ENCODE peak calls at places on chromosome 12, in five cellular contexts. I is ovary, G is lower leg skin, K is heart left ventricle, X is body of pancreas. L is an unnamed sample.

GRCh38 chr12:69527506-69528272 is 57.5 kb downstream of the FRS2 start:
- DNase-seq in K (no peak), X (no peak), I (no peak), G (no peak), L (no peak)

GRCh38 chr12:123886931-123887582 is 85.6 kb downstream of the CCDC92 start:
- DNase-seq in K (no peak), I (no peak), X (no peak), G (no peak), L (no peak)

GRCh38 chr12:84701041-84701440 is 211.6 kb downstream of the SLC6A15 start:
- DNase-seq in X (no peak), I (no peak), K (no peak), G (no peak), L (no peak)

GRCh38 chr12:60162988-60163720 is 567.3 kb downstream of the SLC16A7 start:
- DNase-seq in K (no peak), X (no peak), G (no peak), I (no peak), L (no peak)

GRCh38 chr12:128140551-128140950 is 126.4 kb upstream of the TMEM132C start:
- DNase-seq in G (no peak), I (no peak), X (peak; percentile 7), K (no peak), L (no peak)

GRCh38 chr12:25502071-25502555 is 51.0 kb downstream of the LMNTD1 start:
- DNase-seq in G (no peak), X (no peak), I (no peak), K (no peak), L (no peak)

GRCh38 chr12:52086366-52086765 is 6.9 kb downstream of the SMIM41 start:
- DNase-seq in G (no peak), X (no peak), I (no peak), K (no peak), L (no peak)

GRCh38 chr12:77808534-77808933 is 22.2 kb upstream of the NAV3 start:
- DNase-seq in G (no peak), X (no peak), K (no peak), I (no peak), L (no peak)

GRCh38 chr12:109125791-109126190 is 9.4 kb downstream of the ACACB start:
- DNase-seq in X (no peak), G (no peak), K (no peak), I (no peak), L (no peak)

GRCh38 chr12:124949779-124950728 is 35.6 kb upstream of the UBC start:
- DNase-seq in X (no peak), K (peak; percentile 20), G (no peak), I (no peak), L (no peak)

GRCh38 chr12:49708851-49709250 is 1.6 kb upstream of the FMNL3 start:
- DNase-seq in I (no peak), K (no peak), G (no peak), X (no peak), L (no peak)

GRCh38 chr12:19484738-19485137 is 45.4 kb downstream of the AEBP2 start:
- DNase-seq in I (no peak), X (no peak), K (no peak), G (no peak), L (no peak)

GRCh38 chr12:102642199-102642598 is 161.8 kb upstream of the IGF1 start:
- DNase-seq in I (no peak), K (no peak), X (no peak), G (no peak), L (no peak)

GRCh38 chr12:80230068-80230467 is 130.7 kb downstream of the OTOGL start:
- DNase-seq in K (no peak), I (no peak), X (no peak), G (no peak), L (no peak)

GRCh38 chr12:53235742-53236442 is 3.9 kb upstream of the RARG start:
- DNase-seq in X (no peak), G (no peak), I (no peak), K (no peak), L (no peak)

GRCh38 chr12:25377475-25378179 is 126.9 kb upstream of the KRAS start:
- DNase-seq in X (no peak), K (no peak), I (no peak), G (no peak), L (no peak)

GRCh38 chr12:96294831-96295230 is 100.7 kb downstream of the ELK3 start:
- DNase-seq in X (no peak), I (no peak), G (no peak), K (no peak), L (no peak)

GRCh38 chr12:122203968-122204828 is 689 bp downstream of the B3GNT4 start:
- DNase-seq in G (no peak), I (no peak), K (no peak), X (peak; percentile 20), L (no peak)

GRCh38 chr12:7989827-7990491 is 42.6 kb upstream of the FOXJ2 start:
- DNase-seq in X (peak; percentile 13), I (no peak), G (peak; percentile 71), K (peak; percentile 41), L (peak; percentile 38)

GRCh38 chr12:61272441-61272840 is 987.8 kb upstream of the USP15 start:
- DNase-seq in X (no peak), I (no peak), K (no peak), G (no peak), L (no peak)

GRCh38 chr12:90235642-90236041 is 527.0 kb upstream of the ATP2B1 start:
- DNase-seq in G (peak; percentile 34), K (no peak), I (no peak), X (no peak), L (no peak)

GRCh38 chr12:40312982-40313576 is 88.3 kb downstream of the LRRK2 start:
- DNase-seq in G (no peak), K (no peak), X (no peak), I (no peak), L (no peak)
- TF ChIP-seq CTCF in G (no peak), K (no peak), X (peak; percentile 47), I (no peak), L (no peak)

DNA sequence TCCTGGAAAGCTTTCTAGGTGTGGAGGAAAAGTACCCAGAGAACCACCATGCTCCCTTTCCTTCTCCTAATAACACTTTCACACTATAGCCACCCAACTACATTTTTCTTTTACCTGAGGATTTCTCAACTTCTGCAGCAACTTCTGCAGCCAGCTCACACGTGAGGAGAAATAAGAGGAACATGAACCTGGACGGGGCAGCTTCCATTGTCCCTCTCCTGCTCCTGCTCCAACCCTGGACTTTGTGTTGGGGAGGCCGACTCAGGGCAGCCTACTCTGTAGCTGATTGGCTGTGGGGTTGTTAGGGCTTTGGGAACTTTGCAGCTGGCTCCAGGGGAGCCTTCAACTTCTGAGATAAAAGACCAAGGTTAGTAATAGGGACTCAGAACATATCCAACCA is at the start of gene ERP27:
- DNase-seq in G (no peak), X (peak; percentile 93), I (no peak), K (no peak), L (no peak)
- TF ChIP-seq POLR2A in G (no peak), X (peak; percentile 87), I (no peak), K (no peak), L (no peak)

DNA sequence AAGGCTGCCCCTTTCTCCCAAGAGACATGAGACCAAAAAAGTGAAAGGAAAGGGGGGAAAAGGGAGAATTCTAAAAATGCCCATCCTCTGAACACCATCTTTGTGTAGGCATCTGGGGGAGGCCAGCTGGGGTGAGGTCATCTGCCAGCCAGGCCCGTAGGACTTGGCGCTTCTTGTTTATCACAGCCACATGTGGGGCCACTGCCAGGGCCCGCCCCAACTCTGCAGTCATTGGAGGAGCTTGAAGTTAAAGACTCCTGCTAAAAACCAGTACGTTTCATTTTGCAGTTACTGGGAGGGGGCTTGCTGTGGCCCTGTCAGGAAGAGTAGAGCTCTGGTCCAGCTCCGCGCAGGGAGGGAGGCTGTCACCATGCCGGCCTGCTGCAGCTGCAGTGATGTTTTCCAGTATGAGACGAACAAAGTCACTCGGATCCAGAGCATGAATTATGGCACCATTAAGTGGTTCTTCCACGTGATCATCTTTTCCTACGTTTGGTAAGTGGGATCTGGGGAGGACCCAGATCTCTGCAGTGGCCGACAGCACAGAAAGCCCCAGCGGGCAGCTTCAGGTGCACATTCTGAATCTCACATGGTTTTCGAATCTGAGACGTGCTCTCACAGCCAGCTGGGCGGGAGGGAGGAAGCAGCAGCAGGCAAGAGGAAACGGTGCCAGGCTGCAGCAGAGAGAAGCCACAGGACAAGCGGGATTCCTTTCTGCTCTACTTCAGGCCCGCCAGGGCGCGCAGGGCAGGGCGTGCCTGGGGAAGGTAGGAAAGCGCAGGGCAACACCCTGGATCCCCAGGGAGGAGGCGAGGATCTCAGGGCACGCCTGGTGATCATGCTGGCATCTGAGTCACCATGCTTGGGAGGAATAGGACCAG is at the start of gene P2RX7:
- DNase-seq in X (peak; percentile 87), K (peak; percentile 89), G (peak; percentile 84), I (peak; percentile 73), L (peak; percentile 40)
- TF ChIP-seq CTCF in X (no peak), K (no peak), G (no peak), I (no peak), L (no peak)

GRCh38 chr12:64219135-64219534 is 3.0 kb downstream of the KICS2 start:
- DNase-seq in X (no peak), I (no peak), K (no peak), G (no peak), L (no peak)

GRCh38 chr12:64221656-64222010 is 463 bp downstream of the KICS2 start:
- DNase-seq in I (peak; percentile 89), K (peak; percentile 91), G (peak; percentile 86), X (peak; percentile 93), L (peak; percentile 72)

GRCh38 chr12:64220046-64220445 is 2.0 kb downstream of the KICS2 start:
- DNase-seq in G (no peak), I (no peak), X (no peak), K (no peak), L (no peak)

GRCh38 chr12:64218597-64218996 is 3.5 kb downstream of the KICS2 start:
- DNase-seq in I (no peak), X (no peak), G (no peak), K (no peak), L (no peak)

DNA sequence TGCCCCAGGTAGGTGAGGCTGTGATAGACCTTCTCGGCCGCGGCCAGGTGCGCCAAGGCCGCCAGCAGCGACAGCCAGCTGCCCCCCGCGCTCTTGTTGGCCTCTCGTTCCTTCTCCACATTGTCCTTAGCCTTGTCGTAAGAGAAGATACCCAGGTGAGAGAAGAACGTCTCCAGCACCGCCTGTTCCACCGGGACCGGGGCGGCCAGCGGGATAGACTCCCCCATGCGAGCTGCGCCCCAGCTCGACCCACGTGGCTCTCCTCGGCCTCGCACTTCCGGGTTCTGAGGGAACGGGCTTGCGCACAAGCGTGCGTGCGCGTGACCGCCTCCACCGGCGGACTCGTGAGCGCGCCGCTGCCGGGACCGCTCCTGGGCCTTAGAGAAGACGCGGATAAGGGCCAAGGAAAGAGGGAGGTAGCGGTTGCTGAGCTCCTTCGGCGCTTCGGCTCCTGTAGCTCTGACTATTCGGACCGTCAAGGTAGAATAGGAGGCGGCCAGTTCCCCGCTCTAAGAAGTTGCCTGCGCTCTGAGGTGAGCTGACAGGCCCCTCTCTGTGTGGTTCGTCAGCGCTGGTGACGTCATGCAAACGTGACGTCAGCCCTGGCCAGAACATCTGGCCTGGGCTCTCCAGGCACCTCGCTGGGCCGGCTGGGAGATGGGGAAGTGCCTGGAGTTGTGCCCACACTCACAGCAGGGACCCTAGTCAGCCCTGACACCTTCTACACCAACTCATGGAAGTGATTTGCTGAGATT is at the start of gene KICS2:
- DNase-seq in G (peak; percentile 91), X (peak; percentile 95), K (peak; percentile 97), I (peak; percentile 94), L (peak; percentile 83)
- TF ChIP-seq POLR2A in G (no peak), X (peak; percentile 97), K (no peak), I (peak; percentile 92), L (peak; percentile 93)

GRCh38 chr12:31931796-31932715 is 27.2 kb upstream of the RESF1 start:
- DNase-seq in X (no peak), K (no peak), G (no peak), I (no peak), L (no peak)
- TF ChIP-seq CTCF in X (no peak), K (no peak), G (no peak), I (no peak), L (no peak)